ENCODE peak calls at places on chromosome 21, in nine cellular contexts. One of them, this sample, is unnamed.

GRCh38 chr21:37917612-37918011 is 1.4 kb upstream of the KCNJ6 start:
- DNase-seq in colonic mucosa: no peak
- DNase-seq in adrenal gland: no peak
- DNase-seq in cardiac muscle cell: no peak
- DNase-seq in AG04450: peak; percentile 10
- DNase-seq in fibroblast of pulmonary artery: peak; percentile 59
- DNase-seq in Peyer's patch: no peak
- DNase-seq in brain microvascular endothelial cell: peak; percentile 46
- DNase-seq in HFF-Myc: no peak
- DNase-seq in this sample: no peak

GRCh38 chr21:37915941-37916794 is at the start of gene KCNJ6:
- DNase-seq in colonic mucosa: no peak
- DNase-seq in adrenal gland: peak; percentile 23
- DNase-seq in cardiac muscle cell: peak; percentile 87
- DNase-seq in AG04450: no peak
- DNase-seq in fibroblast of pulmonary artery: peak; percentile 45
- DNase-seq in Peyer's patch: no peak
- DNase-seq in brain microvascular endothelial cell: peak; percentile 25
- DNase-seq in HFF-Myc: no peak
- DNase-seq in this sample: peak; percentile 17

GRCh38 chr21:29025328-29025713 is 853 bp downstream of the USP16 start:
- DNase-seq in colonic mucosa: no peak
- DNase-seq in adrenal gland: no peak
- DNase-seq in cardiac muscle cell: peak; percentile 5
- DNase-seq in AG04450: no peak
- DNase-seq in fibroblast of pulmonary artery: peak; percentile 15
- DNase-seq in Peyer's patch: no peak
- DNase-seq in brain microvascular endothelial cell: peak; percentile 11
- DNase-seq in HFF-Myc: no peak
- DNase-seq in this sample: no peak

GRCh38 chr21:35927262-35927661 is 133.1 kb downstream of the SETD4 start:
- DNase-seq in colonic mucosa: no peak
- DNase-seq in adrenal gland: no peak
- DNase-seq in cardiac muscle cell: no peak
- DNase-seq in AG04450: no peak
- DNase-seq in fibroblast of pulmonary artery: no peak
- DNase-seq in Peyer's patch: no peak
- DNase-seq in brain microvascular endothelial cell: no peak
- DNase-seq in HFF-Myc: no peak
- DNase-seq in this sample: no peak

GRCh38 chr21:17769049-17769845 is 49.9 kb downstream of the C21orf91 start:
- DNase-seq in colonic mucosa: no peak
- DNase-seq in adrenal gland: no peak
- DNase-seq in cardiac muscle cell: no peak
- DNase-seq in AG04450: no peak
- DNase-seq in fibroblast of pulmonary artery: no peak
- DNase-seq in Peyer's patch: no peak
- DNase-seq in brain microvascular endothelial cell: no peak
- DNase-seq in HFF-Myc: no peak
- DNase-seq in this sample: no peak

GRCh38 chr21:37145635-37146111 is 72.6 kb downstream of the TTC3 start:
- DNase-seq in colonic mucosa: no peak
- DNase-seq in adrenal gland: no peak
- DNase-seq in cardiac muscle cell: no peak
- DNase-seq in AG04450: no peak
- DNase-seq in fibroblast of pulmonary artery: no peak
- DNase-seq in Peyer's patch: no peak
- DNase-seq in brain microvascular endothelial cell: peak; percentile 66
- DNase-seq in HFF-Myc: no peak
- DNase-seq in this sample: no peak

GRCh38 chr21:37914211-37914900 is 1.9 kb downstream of the KCNJ6 start:
- DNase-seq in colonic mucosa: no peak
- DNase-seq in adrenal gland: no peak
- DNase-seq in cardiac muscle cell: peak; percentile 84
- DNase-seq in AG04450: no peak
- DNase-seq in fibroblast of pulmonary artery: peak; percentile 15
- DNase-seq in Peyer's patch: no peak
- DNase-seq in brain microvascular endothelial cell: peak; percentile 3
- DNase-seq in HFF-Myc: no peak
- DNase-seq in this sample: no peak

GRCh38 chr21:29256125-29256895 is 42.4 kb upstream of the BACH1 start:
- DNase-seq in colonic mucosa: no peak
- DNase-seq in adrenal gland: no peak
- DNase-seq in cardiac muscle cell: no peak
- DNase-seq in AG04450: no peak
- DNase-seq in fibroblast of pulmonary artery: no peak
- DNase-seq in Peyer's patch: no peak
- DNase-seq in brain microvascular endothelial cell: no peak
- DNase-seq in HFF-Myc: no peak
- DNase-seq in this sample: no peak

GRCh38 chr21:36927718-36928117 is 38.8 kb downstream of the HLCS start:
- DNase-seq in colonic mucosa: peak; percentile 87
- DNase-seq in adrenal gland: peak; percentile 88
- DNase-seq in cardiac muscle cell: peak; percentile 77
- DNase-seq in AG04450: peak; percentile 89
- DNase-seq in fibroblast of pulmonary artery: peak; percentile 88
- DNase-seq in Peyer's patch: peak; percentile 83
- DNase-seq in brain microvascular endothelial cell: peak; percentile 86
- DNase-seq in HFF-Myc: peak; percentile 78
- DNase-seq in this sample: peak; percentile 84

GRCh38 chr21:46334351-46335140 is 10.6 kb downstream of the PCNT start:
- DNase-seq in colonic mucosa: no peak
- DNase-seq in adrenal gland: no peak
- DNase-seq in cardiac muscle cell: no peak
- DNase-seq in AG04450: no peak
- DNase-seq in fibroblast of pulmonary artery: no peak
- DNase-seq in Peyer's patch: no peak
- DNase-seq in brain microvascular endothelial cell: no peak
- DNase-seq in HFF-Myc: no peak
- DNase-seq in this sample: no peak

DNA sequence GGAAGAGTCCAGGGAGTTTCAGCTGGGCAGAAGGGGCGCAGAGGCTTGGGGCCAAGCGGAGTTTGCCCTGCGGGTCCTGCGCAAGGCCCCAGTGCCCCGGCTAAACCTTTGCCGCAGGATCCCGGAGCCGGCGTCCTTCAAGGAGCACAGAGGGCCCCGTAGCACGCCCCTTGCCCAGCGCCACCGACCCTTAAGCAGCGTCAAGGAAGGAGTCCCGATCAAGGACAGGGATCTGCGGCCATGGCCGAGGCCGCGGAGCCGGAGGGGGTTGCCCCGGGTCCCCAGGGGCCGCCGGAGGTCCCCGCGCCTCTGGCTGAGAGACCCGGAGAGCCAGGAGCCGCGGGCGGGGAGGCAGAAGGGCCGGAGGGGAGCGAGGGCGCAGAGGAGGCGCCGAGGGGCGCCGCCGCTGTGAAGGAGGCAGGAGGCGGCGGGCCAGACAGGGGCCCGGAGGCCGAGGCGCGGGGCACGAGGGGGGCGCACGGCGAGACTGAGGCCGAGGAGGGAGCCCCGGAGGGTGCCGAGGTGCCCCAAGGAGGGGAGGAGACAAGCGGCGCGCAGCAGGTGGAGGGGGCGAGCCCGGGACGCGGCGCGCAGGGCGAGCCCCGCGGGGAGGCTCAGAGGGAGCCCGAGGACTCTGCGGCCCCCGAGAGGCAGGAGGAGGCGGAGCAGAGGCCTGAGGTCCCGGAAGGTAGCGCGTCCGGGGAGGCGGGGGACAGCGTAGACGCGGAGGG is 520 bp downstream of the CLIC6 start:
- DNase-seq in colonic mucosa: no peak
- DNase-seq in adrenal gland: no peak
- DNase-seq in cardiac muscle cell: peak; percentile 12
- DNase-seq in AG04450: no peak
- DNase-seq in fibroblast of pulmonary artery: no peak
- DNase-seq in Peyer's patch: no peak
- DNase-seq in brain microvascular endothelial cell: no peak
- DNase-seq in HFF-Myc: no peak
- DNase-seq in this sample: no peak
- H3K4me3 ChIP-seq in colonic mucosa: peak overlapping the region; percentile 63
- H3K4me3 ChIP-seq in adrenal gland: no peak overlapping the region
- H3K4me3 ChIP-seq in cardiac muscle cell: peak overlapping the region; percentile 15
- H3K4me3 ChIP-seq in AG04450: peak overlapping the region; percentile 25
- H3K4me3 ChIP-seq in fibroblast of pulmonary artery: no peak overlapping the region
- H3K4me3 ChIP-seq in Peyer's patch: peak overlapping the region; percentile 61
- H3K4me3 ChIP-seq in brain microvascular endothelial cell: peak overlapping the region; percentile 26
- H3K4me3 ChIP-seq in HFF-Myc: peak overlapping the region; percentile 12
- H3K4me3 ChIP-seq in this sample: no peak overlapping the region

DNA sequence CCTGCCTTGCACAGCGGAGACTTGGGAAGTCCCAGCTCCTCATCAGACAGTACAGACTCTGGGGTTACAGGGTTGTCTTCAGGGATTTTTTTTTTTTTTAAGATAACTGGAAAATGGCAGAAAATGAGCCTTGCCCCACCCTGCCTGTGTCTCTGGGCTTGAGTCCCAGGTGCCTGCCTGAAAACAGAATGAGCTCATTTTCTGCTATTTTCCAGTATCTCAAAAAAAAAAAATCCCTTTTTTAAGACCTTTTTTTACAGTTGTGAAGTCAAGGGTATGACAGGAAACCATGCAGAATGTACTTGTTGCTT is 10.1 kb downstream of the SLX9 start:
- DNase-seq in colonic mucosa: no peak
- DNase-seq in adrenal gland: no peak
- DNase-seq in cardiac muscle cell: no peak
- DNase-seq in AG04450: no peak
- DNase-seq in fibroblast of pulmonary artery: no peak
- DNase-seq in Peyer's patch: no peak
- DNase-seq in brain microvascular endothelial cell: no peak
- DNase-seq in HFF-Myc: no peak
- DNase-seq in this sample: no peak
- TF ChIP-seq CTCF in colonic mucosa: peak; percentile 15
- TF ChIP-seq CTCF in adrenal gland: no peak
- TF ChIP-seq CTCF in cardiac muscle cell: no peak
- TF ChIP-seq CTCF in AG04450: no peak
- TF ChIP-seq CTCF in fibroblast of pulmonary artery: no peak
- TF ChIP-seq CTCF in Peyer's patch: no peak
- TF ChIP-seq CTCF in brain microvascular endothelial cell: no peak
- TF ChIP-seq CTCF in HFF-Myc: no peak
- TF ChIP-seq CTCF in this sample: no peak

GRCh38 chr21:26470361-26471115 is 102.5 kb downstream of the CYYR1 start:
- DNase-seq in colonic mucosa: no peak
- DNase-seq in adrenal gland: no peak
- DNase-seq in cardiac muscle cell: no peak
- DNase-seq in AG04450: no peak
- DNase-seq in fibroblast of pulmonary artery: no peak
- DNase-seq in Peyer's patch: no peak
- DNase-seq in brain microvascular endothelial cell: no peak
- DNase-seq in HFF-Myc: no peak
- DNase-seq in this sample: no peak

GRCh38 chr21:26469789-26470188 is 103.3 kb downstream of the CYYR1 start:
- DNase-seq in colonic mucosa: no peak
- DNase-seq in adrenal gland: peak; percentile 41
- DNase-seq in cardiac muscle cell: no peak
- DNase-seq in AG04450: no peak
- DNase-seq in fibroblast of pulmonary artery: peak; percentile 64
- DNase-seq in Peyer's patch: no peak
- DNase-seq in brain microvascular endothelial cell: peak; percentile 43
- DNase-seq in HFF-Myc: no peak
- DNase-seq in this sample: no peak

GRCh38 chr21:26473471-26473870 is 99.6 kb downstream of the CYYR1 start:
- DNase-seq in colonic mucosa: no peak
- DNase-seq in adrenal gland: no peak
- DNase-seq in cardiac muscle cell: no peak
- DNase-seq in AG04450: no peak
- DNase-seq in fibroblast of pulmonary artery: no peak
- DNase-seq in Peyer's patch: no peak
- DNase-seq in brain microvascular endothelial cell: no peak
- DNase-seq in HFF-Myc: no peak
- DNase-seq in this sample: no peak

DNA sequence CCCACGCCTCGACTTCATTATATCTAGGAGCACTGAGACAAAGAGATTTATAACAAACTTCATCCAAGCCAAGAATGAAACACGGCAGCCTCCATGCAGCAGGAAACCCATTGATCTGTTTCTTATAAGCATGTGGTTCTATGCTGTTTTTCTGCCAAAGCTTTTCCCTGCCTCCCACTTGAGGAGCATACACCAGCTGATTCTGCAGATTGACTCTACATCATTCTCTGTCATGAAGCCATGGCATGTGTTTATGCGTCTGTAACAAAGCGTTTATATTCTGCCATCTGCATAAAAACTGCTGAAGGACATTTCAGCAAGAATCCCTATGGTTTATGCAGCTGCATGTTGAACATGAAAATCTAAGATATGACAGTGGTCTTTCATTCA is 102.0 kb downstream of the CYYR1 start:
- DNase-seq in colonic mucosa: no peak
- DNase-seq in adrenal gland: no peak
- DNase-seq in cardiac muscle cell: no peak
- DNase-seq in AG04450: no peak
- DNase-seq in fibroblast of pulmonary artery: no peak
- DNase-seq in Peyer's patch: no peak
- DNase-seq in brain microvascular endothelial cell: no peak
- DNase-seq in HFF-Myc: no peak
- DNase-seq in this sample: no peak
- H3K4me3 ChIP-seq in colonic mucosa: no peak overlapping the region
- H3K4me3 ChIP-seq in adrenal gland: no peak overlapping the region
- H3K4me3 ChIP-seq in cardiac muscle cell: no peak overlapping the region
- H3K4me3 ChIP-seq in AG04450: no peak overlapping the region
- H3K4me3 ChIP-seq in fibroblast of pulmonary artery: no peak overlapping the region
- H3K4me3 ChIP-seq in Peyer's patch: no peak overlapping the region
- H3K4me3 ChIP-seq in brain microvascular endothelial cell: no peak overlapping the region
- H3K4me3 ChIP-seq in HFF-Myc: no peak overlapping the region
- H3K4me3 ChIP-seq in this sample: no peak overlapping the region

GRCh38 chr21:42535602-42536171 is 22.0 kb downstream of the SLC37A1 start:
- DNase-seq in colonic mucosa: peak; percentile 55
- DNase-seq in adrenal gland: peak; percentile 55
- DNase-seq in cardiac muscle cell: no peak
- DNase-seq in AG04450: no peak
- DNase-seq in fibroblast of pulmonary artery: no peak
- DNase-seq in Peyer's patch: peak; percentile 64
- DNase-seq in brain microvascular endothelial cell: no peak
- DNase-seq in HFF-Myc: no peak
- DNase-seq in this sample: peak; percentile 77

GRCh38 chr21:42534901-42535378 is 21.3 kb downstream of the SLC37A1 start:
- DNase-seq in colonic mucosa: no peak
- DNase-seq in adrenal gland: no peak
- DNase-seq in cardiac muscle cell: no peak
- DNase-seq in AG04450: no peak
- DNase-seq in fibroblast of pulmonary artery: no peak
- DNase-seq in Peyer's patch: peak; percentile 0
- DNase-seq in brain microvascular endothelial cell: no peak
- DNase-seq in HFF-Myc: no peak
- DNase-seq in this sample: no peak

GRCh38 chr21:42533306-42533962 is 19.8 kb downstream of the SLC37A1 start:
- DNase-seq in colonic mucosa: no peak
- DNase-seq in adrenal gland: no peak
- DNase-seq in cardiac muscle cell: no peak
- DNase-seq in AG04450: no peak
- DNase-seq in fibroblast of pulmonary artery: no peak
- DNase-seq in Peyer's patch: no peak
- DNase-seq in brain microvascular endothelial cell: no peak
- DNase-seq in HFF-Myc: no peak
- DNase-seq in this sample: no peak

GRCh38 chr21:42533963-42534355 is 20.3 kb downstream of the SLC37A1 start:
- DNase-seq in colonic mucosa: no peak
- DNase-seq in adrenal gland: no peak
- DNase-seq in cardiac muscle cell: no peak
- DNase-seq in AG04450: no peak
- DNase-seq in fibroblast of pulmonary artery: no peak
- DNase-seq in Peyer's patch: no peak
- DNase-seq in brain microvascular endothelial cell: no peak
- DNase-seq in HFF-Myc: no peak
- DNase-seq in this sample: no peak

GRCh38 chr21:42534361-42534900 is 20.8 kb downstream of the SLC37A1 start:
- DNase-seq in colonic mucosa: no peak
- DNase-seq in adrenal gland: peak; percentile 49
- DNase-seq in cardiac muscle cell: no peak
- DNase-seq in AG04450: no peak
- DNase-seq in fibroblast of pulmonary artery: no peak
- DNase-seq in Peyer's patch: peak; percentile 61
- DNase-seq in brain microvascular endothelial cell: no peak
- DNase-seq in HFF-Myc: no peak
- DNase-seq in this sample: no peak
- TF ChIP-seq CTCF in colonic mucosa: no peak
- TF ChIP-seq CTCF in adrenal gland: no peak
- TF ChIP-seq CTCF in cardiac muscle cell: no peak
- TF ChIP-seq CTCF in AG04450: no peak
- TF ChIP-seq CTCF in fibroblast of pulmonary artery: no peak
- TF ChIP-seq CTCF in Peyer's patch: no peak
- TF ChIP-seq CTCF in brain microvascular endothelial cell: no peak
- TF ChIP-seq CTCF in HFF-Myc: no peak
- TF ChIP-seq CTCF in this sample: no peak

This sample was measured in mucosa of descending colon.